ENCODE peak calls at places on chromosomes 11 and 22, in ten cellular contexts. V is GM12865; O is fibroblast of villous mesenchyme; J is right atrium auricular region; G is endodermal cell; Z is mesothelial cell of epicardium; D is GM12864; U is Caco-2; H is CD8-positive, alpha-beta T cell; N is BJ. F is an unnamed sample.

GRCh38 chr11:116642902-116643301 is 129.9 kb downstream of the BUD13 start:
- DNase-seq in H (no peak), G (peak; percentile 22), Z (peak; percentile 10), J (no peak), U (no peak), O (no peak), N (no peak), D (no peak), V (no peak), F (no peak)

GRCh38 chr11:90220391-90220790 is 2.5 kb downstream of the CHORDC1 start:
- DNase-seq in Z (no peak), N (no peak), U (no peak), V (peak; percentile 30), J (no peak), H (no peak), O (peak; percentile 51), G (no peak), D (no peak), F (peak; percentile 46)

GRCh38 chr11:12842933-12843636 is 166.0 kb upstream of the RASSF10 start:
- DNase-seq in J (no peak), H (no peak), O (no peak), G (no peak), U (no peak), D (no peak), N (no peak), Z (no peak), V (peak; percentile 48), F (no peak)

GRCh38 chr11:26297179-26297970 is 34.6 kb upstream of the ANO3 start:
- DNase-seq in G (peak; percentile 55), U (peak; percentile 36), J (no peak), D (peak; percentile 18), H (no peak), V (peak; percentile 64), N (peak; percentile 9), Z (no peak), O (peak; percentile 77), F (peak; percentile 29)

GRCh38 chr11:16924826-16925494 is 89.3 kb downstream of the PLEKHA7 start:
- DNase-seq in V (no peak), G (peak; percentile 88), D (no peak), Z (peak; percentile 72), H (no peak), N (no peak), U (peak; percentile 95), J (no peak), O (peak; percentile 22), F (peak; percentile 59)

GRCh38 chr22:27206747-27207133 is 549.4 kb downstream of the MIAT start:
- DNase-seq in J (no peak), D (no peak), Z (no peak), V (no peak), H (no peak), O (no peak), G (no peak), U (no peak), N (no peak), F (no peak)

GRCh38 chr11:14361951-14362350 is 3.0 kb upstream of the RRAS2 start:
- DNase-seq in D (no peak), U (no peak), V (no peak), Z (no peak), N (no peak), O (peak; percentile 61), G (no peak), H (no peak), J (no peak), F (no peak)

GRCh38 chr11:27085115-27085514 is 44.5 kb downstream of the BBOX1 start:
- DNase-seq in H (no peak), J (no peak), G (no peak), V (no peak), N (no peak), D (no peak), U (no peak), Z (no peak), O (no peak), F (no peak)

GRCh38 chr11:72721689-72722049 is 30.5 kb downstream of the ARAP1 start:
- DNase-seq in V (peak; percentile 42), D (no peak), J (no peak), N (no peak), H (peak; percentile 36), O (peak; percentile 52), U (no peak), Z (peak; percentile 68), G (peak; percentile 73), F (no peak)

GRCh38 chr11:86551693-86552092 is 120.7 kb downstream of the ME3 start:
- DNase-seq in U (no peak), G (no peak), H (no peak), O (no peak), D (no peak), Z (no peak), J (no peak), V (peak; percentile 20), N (no peak), F (no peak)

GRCh38 chr11:120928506-120929062 is 95.3 kb upstream of the TBCEL start:
- DNase-seq in U (no peak), J (no peak), G (no peak), V (no peak), N (no peak), Z (no peak), D (no peak), H (no peak), O (no peak), F (no peak)

GRCh38 chr11:6737872-6738466 is 33.8 kb downstream of the OR2AG2 start:
- DNase-seq in D (no peak), H (peak; percentile 49), G (peak; percentile 75), O (peak; percentile 37), U (peak; percentile 64), J (no peak), Z (peak; percentile 41), V (peak; percentile 77), N (no peak), F (peak; percentile 56)

GRCh38 chr11:125064070-125064469 is 965 bp downstream of the SLC37A2 start:
- DNase-seq in H (no peak), V (no peak), J (no peak), O (no peak), U (no peak), G (no peak), Z (no peak), N (no peak), D (no peak), F (no peak)

GRCh38 chr11:125494987-125495725 is 909 bp downstream of the FEZ1 start:
- DNase-seq in U (peak; percentile 32), V (peak; percentile 40), J (no peak), D (no peak), O (peak; percentile 27), N (no peak), H (no peak), G (peak; percentile 78), Z (peak; percentile 55), F (peak; percentile 61)

GRCh38 chr11:43573233-43573632 is 107.3 kb upstream of the HSD17B12 start:
- DNase-seq in D (no peak), O (no peak), Z (no peak), V (peak; percentile 35), G (peak; percentile 84), N (no peak), H (no peak), U (no peak), J (no peak), F (peak; percentile 63)
- TF ChIP-seq CTCF in D (peak; percentile 79), O (peak; percentile 49), Z (peak; percentile 25), V (peak; percentile 64), G (peak; percentile 89), N (peak; percentile 53), H (no peak), U (peak; percentile 66), J (peak; percentile 62), F (peak; percentile 28)

GRCh38 chr11:55969845-55970244 is at the start of gene OR10AG1:
- DNase-seq in Z (no peak), H (no peak), D (no peak), O (no peak), N (no peak), V (no peak), J (no peak), U (no peak), G (no peak), F (no peak)

GRCh38 chr11:55967914-55968313 is 1.8 kb downstream of the OR10AG1 start:
- DNase-seq in H (no peak), V (no peak), Z (no peak), G (no peak), D (no peak), J (no peak), N (no peak), O (no peak), U (no peak), F (no peak)

GRCh38 chr11:55970935-55971334 is 1.2 kb upstream of the OR10AG1 start:
- DNase-seq in H (no peak), O (no peak), J (no peak), V (no peak), Z (no peak), N (no peak), G (no peak), U (no peak), D (no peak), F (no peak)

GRCh38 chr11:55966391-55966790 is 3.4 kb downstream of the OR10AG1 start:
- DNase-seq in H (no peak), D (no peak), G (no peak), O (no peak), V (no peak), U (no peak), J (no peak), Z (no peak), N (no peak), F (no peak)
- TF ChIP-seq CTCF in H (no peak), D (no peak), G (no peak), O (no peak), V (no peak), U (no peak), J (no peak), Z (no peak), N (no peak), F (no peak)

GRCh38 chr11:130545449-130546072 is 97.1 kb downstream of the ADAMTS15 start:
- DNase-seq in J (no peak), U (no peak), V (no peak), O (no peak), Z (no peak), G (no peak), H (no peak), D (no peak), N (no peak), F (no peak)

GRCh38 chr11:130546901-130547694 is 98.7 kb downstream of the ADAMTS15 start:
- DNase-seq in U (no peak), G (no peak), V (no peak), Z (no peak), J (no peak), D (no peak), N (no peak), O (no peak), H (no peak), F (no peak)

GRCh38 chr11:130547761-130548490 is 99.5 kb downstream of the ADAMTS15 start:
- DNase-seq in J (no peak), N (no peak), O (no peak), V (no peak), G (no peak), U (no peak), H (no peak), Z (no peak), D (no peak), F (no peak)

GRCh38 chr11:130548491-130548833 is 100.0 kb downstream of the ADAMTS15 start:
- DNase-seq in J (no peak), G (no peak), Z (no peak), U (no peak), N (no peak), H (no peak), V (no peak), O (no peak), D (no peak), F (no peak)

GRCh38 chr11:130546438-130546837 is 98.0 kb downstream of the ADAMTS15 start:
- DNase-seq in H (no peak), D (no peak), V (no peak), J (no peak), Z (no peak), O (no peak), G (no peak), U (no peak), N (no peak), F (no peak)
- TF ChIP-seq CTCF in H (no peak), D (no peak), V (no peak), J (no peak), Z (no peak), O (no peak), G (no peak), U (no peak), N (no peak), F (no peak)

GRCh38 chr22:22709719-22710445 is 65.5 kb downstream of the GGTLC2 start:
- DNase-seq in Z (no peak), N (no peak), V (no peak), U (no peak), O (no peak), H (no peak), J (peak; percentile 13), D (no peak), G (peak; percentile 91), F (no peak)
- TF ChIP-seq CTCF in Z (no peak), N (peak; percentile 18), V (peak; percentile 4), U (no peak), O (peak; percentile 37), H (no peak), J (no peak), D (peak; percentile 44), G (peak; percentile 78), F (no peak)

F was measured in GM20000.